ENCODE peak calls at places on chromosomes 4 and X, in four cellular contexts. S is K562, V is A549, L is HepG2. Q is an unnamed sample.

GRCh38 chr4:173139561-173139960 is 29.1 kb upstream of the GALNT7 start:
- DNase-seq in V (no peak), L (no peak), S (no peak), Q (no peak)

GRCh38 chr4:57103051-57103450 is 7.1 kb downstream of the IGFBP7 start:
- DNase-seq in S (no peak), L (no peak), V (no peak), Q (no peak)

GRCh38 chr4:14379148-14379547 is 623.1 kb upstream of the CPEB2 start:
- DNase-seq in V (peak), L (no peak), S (no peak), Q (no peak)

GRCh38 chr4:85107553-85107952 is 141.1 kb upstream of the WDFY3 start:
- DNase-seq in L (no peak), V (no peak), S (no peak), Q (no peak)

GRCh38 chr4:118286685-118287084 is 66.1 kb downstream of the PRSS12 start:
- DNase-seq in S (no peak), L (no peak), V (no peak), Q (no peak)

GRCh38 chrX:46184749-46185148 is 360.5 kb downstream of the ZNF674 start:
- DNase-seq in V (no peak), L (no peak), S (no peak), Q (peak)

GRCh38 chrX:55163171-55163570 is 57.0 kb upstream of the PAGE5 start:
- DNase-seq in S (no peak), V (no peak), L (no peak), Q (no peak)

GRCh38 chrX:101450052-101450451 is 35.2 kb upstream of the ARMCX4 start:
- DNase-seq in L (no peak), S (no peak), V (no peak), Q (no peak)

GRCh38 chrX:120293015-120293414 is 18.2 kb downstream of the TMEM255A start:
- DNase-seq in S (no peak), L (no peak), V (no peak), Q (no peak)

GRCh38 chr4:42371306-42372063 is 25.8 kb upstream of the SHISA3 start:
- DNase-seq in V (peak), L (peak), S (peak), Q (peak)

GRCh38 chrX:114201622-114202021 is 382.3 kb upstream of the HTR2C start:
- DNase-seq in L (no peak), V (no peak), S (no peak), Q (no peak)

GRCh38 chrX:10505726-10506125 is 114.7 kb downstream of the MID1 start:
- DNase-seq in L (no peak), S (no peak), V (no peak), Q (no peak)

GRCh38 chrX:17635231-17635630 is 102.1 kb upstream of the SCML1 start:
- DNase-seq in S (no peak), L (no peak), V (peak), Q (no peak)

GRCh38 chr4:10100734-10101216 is 15.8 kb downstream of the WDR1 start:
- DNase-seq in L (no peak), S (no peak), V (no peak), Q (peak)

GRCh38 chr4:138671106-138671505 is 344.5 kb upstream of the NOCT start:
- DNase-seq in S (no peak), V (no peak), L (no peak), Q (no peak)

GRCh38 chr4:72076562-72076961 is 44.8 kb downstream of the NPFFR2 start:
- DNase-seq in V (no peak), S (no peak), L (no peak), Q (no peak)

GRCh38 chrX:81294101-81294500 is 92.2 kb downstream of the SH3BGRL start:
- DNase-seq in S (no peak), L (no peak), V (no peak), Q (no peak)

GRCh38 chrX:27838176-27838575 is 30.4 kb downstream of the MAGEB10 start:
- DNase-seq in L (no peak), S (no peak), V (no peak), Q (no peak)

GRCh38 chrX:141443922-141444321 is 140.6 kb downstream of the SPANXA1 start:
- DNase-seq in V (no peak), L (no peak), S (no peak), Q (no peak)

GRCh38 chrX:29858714-29859113 is 356.6 kb upstream of the MAGEB2 start:
- DNase-seq in S (no peak), L (no peak), V (no peak), Q (no peak)

GRCh38 chr4:64713256-64713840 is 304.1 kb upstream of the TECRL start:
- DNase-seq in L (peak), S (peak), V (peak), Q (peak)

GRCh38 chrX:18582910-18583493 is 88.9 kb downstream of the RS1 start:
- DNase-seq in V (no peak), S (no peak), L (no peak), Q (no peak)

GRCh38 chr4:176547005-176547404 is 227.2 kb downstream of the SPCS3 start:
- DNase-seq in V (no peak), S (no peak), L (no peak), Q (no peak)

GRCh38 chr4:86971355-86971683 is 36.5 kb downstream of the AFF1 start:
- DNase-seq in L (no peak), S (no peak), V (no peak), Q (no peak)

GRCh38 chr4:176043838-176044588 is 21.6 kb upstream of the WDR17 start:
- DNase-seq in S (no peak), L (no peak), V (no peak), Q (no peak)

GRCh38 chr4:1523907-1524636 is 117.8 kb upstream of the NKX1-1 start:
- DNase-seq in L (no peak), V (no peak), S (no peak), Q (no peak)

GRCh38 chr4:85701881-85702321 is 227.0 kb downstream of the ARHGAP24 start:
- DNase-seq in L (no peak), V (no peak), S (no peak), Q (peak)

GRCh38 chr4:145735777-145736176 is 55.8 kb downstream of the C4orf51 start:
- DNase-seq in S (no peak), L (no peak), V (no peak), Q (no peak)

GRCh38 chr4:26238426-26238781 is 82.4 kb upstream of the RBPJ start:
- DNase-seq in L (peak), V (no peak), S (no peak), Q (no peak)

GRCh38 chrX:44400588-44400987 is 57.1 kb upstream of the EFHC2 start:
- DNase-seq in S (no peak), L (no peak), V (peak), Q (peak)

GRCh38 chrX:65697915-65698796 is 30.7 kb downstream of the MSN start:
- DNase-seq in S (peak), V (no peak), L (no peak), Q (peak)

GRCh38 chrX:132730726-132731125 is 227.7 kb downstream of the HS6ST2 start:
- DNase-seq in S (no peak), V (no peak), L (no peak), Q (no peak)

GRCh38 chrX:132489256-132490085 is 633 bp upstream of the MBNL3 start:
- DNase-seq in S (no peak), L (no peak), V (peak), Q (peak)

GRCh38 chr4:5888222-5888701 is 4.6 kb downstream of the CRMP1 start:
- DNase-seq in S (no peak), L (no peak), V (no peak), Q (no peak)

GRCh38 chr4:9762823-9763475 is 18.5 kb upstream of the DRD5 start:
- DNase-seq in S (peak), V (peak), L (peak), Q (peak)

GRCh38 chr4:86482851-86483490 is 111.1 kb upstream of the PTPN13 start:
- DNase-seq in V (no peak), L (no peak), S (no peak), Q (peak)

GRCh38 chrX:102966701-102967100 is 29.6 kb downstream of the RAB40AL start:
- DNase-seq in V (no peak), S (no peak), L (no peak), Q (no peak)

DNA sequence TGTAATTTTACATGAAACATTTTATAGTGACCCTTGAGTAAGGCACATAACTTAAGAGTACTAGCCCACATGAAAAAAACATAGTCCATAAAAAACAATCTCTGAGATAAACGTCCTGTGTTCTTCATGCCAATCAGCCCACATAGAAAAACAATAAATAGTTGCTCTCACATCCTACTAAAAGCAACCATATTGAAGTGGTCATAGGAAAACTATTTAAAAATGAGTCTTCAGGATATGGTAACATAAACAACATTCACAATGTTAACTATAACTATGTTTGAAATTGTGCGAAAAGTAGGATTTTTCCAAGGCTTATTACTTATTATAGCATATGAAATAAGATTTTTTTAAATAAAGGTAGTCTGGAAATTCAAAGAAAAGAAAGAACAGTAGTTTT is 77.1 kb upstream of the EPHA5 start:
- DNase-seq in L (no peak), V (no peak), S (no peak), Q (no peak)
- TF ChIP-seq MYC in L (no peak), V (no peak), S (no peak), Q (no peak)

DNA sequence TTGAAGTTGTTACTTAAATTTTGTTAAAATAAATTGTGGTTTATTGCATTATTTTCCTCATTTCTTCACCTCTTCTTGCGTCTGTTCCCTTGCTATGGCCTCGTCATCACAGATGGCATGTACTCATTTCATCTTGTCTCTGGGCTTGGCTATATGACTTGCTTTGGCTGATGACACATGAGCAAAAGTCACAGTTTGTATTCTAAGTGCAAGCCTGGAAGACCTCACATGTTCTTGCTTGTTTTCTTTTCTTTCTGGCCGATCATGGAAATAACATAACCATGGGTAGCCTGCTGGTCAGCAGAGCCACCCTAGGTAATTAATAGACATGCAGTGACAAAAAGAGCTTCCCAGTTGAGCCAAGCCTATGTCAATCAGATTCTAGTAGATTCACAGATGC is 527.9 kb downstream of the SPRY1 start:
- DNase-seq in S (no peak), L (no peak), V (no peak), Q (no peak)
- TF ChIP-seq MAX in S (no peak), L (no peak), V (no peak), Q (no peak)

DNA sequence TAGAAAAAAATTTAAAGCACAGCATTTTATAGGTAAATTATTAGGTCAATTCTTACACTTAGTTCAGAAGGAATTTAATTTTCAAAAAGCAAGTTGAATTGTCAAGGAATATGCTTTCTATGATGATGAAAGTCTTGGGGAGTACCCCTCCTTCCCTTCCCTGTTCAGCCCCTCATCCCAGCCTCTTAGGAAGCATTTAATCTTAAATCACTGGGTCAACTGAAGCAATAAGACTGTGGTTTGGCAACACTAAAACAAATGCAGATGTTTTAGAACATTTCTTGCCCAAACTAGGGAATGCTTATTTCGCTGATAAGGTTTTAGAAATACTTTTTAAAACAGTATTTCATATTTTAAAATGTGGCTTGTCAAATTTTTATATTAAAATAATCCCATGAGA is 19.1 kb upstream of the ARSJ start:
- DNase-seq in L (no peak), S (no peak), V (no peak), Q (no peak)
- TF ChIP-seq MYC in L (no peak), S (no peak), V (no peak), Q (no peak)

GRCh38 chrX:123217077-123217476 is 33.0 kb downstream of the GRIA3 start:
- DNase-seq in V (no peak), S (peak), L (no peak), Q (no peak)
- TF ChIP-seq MAX in V (no peak), S (no peak), L (no peak), Q (no peak)

GRCh38 chrX:87409113-87409841 is 108.3 kb upstream of the KLHL4 start:
- DNase-seq in S (peak), L (peak), V (peak), Q (peak)
- TF ChIP-seq MYC in S (no peak), L (no peak), V (no peak), Q (no peak)

GRCh38 chr4:28269426-28269825 is 1408.8 kb downstream of the STIM2 start:
- DNase-seq in L (no peak), S (no peak), V (peak), Q (no peak)
- TF ChIP-seq MAX in L (no peak), S (no peak), V (no peak), Q (no peak)